ENCODE peak calls at places on chromosome 12, in ten cellular contexts. K is pancreas; Q is IMR-90; X is GM23248; S is colonic mucosa; W is Caco-2; R is CD4-positive, CD25-positive, alpha-beta regulatory T cell; J is adrenal gland; P is esophagus muscularis mucosa; U is lower lobe of right lung. L is an unnamed sample.

GRCh38 chr12:47975816-47976215 is 12.4 kb downstream of the TMEM106C start:
- DNase-seq in K (no peak), Q (no peak), X (no peak), S (no peak), W (no peak), R (no peak), J (no peak), P (no peak), U (no peak), L (no peak)

GRCh38 chr12:124398578-124399227 is 103.8 kb downstream of the RFLNA start:
- DNase-seq in K (no peak), Q (no peak), X (no peak), S (peak; percentile 57), W (no peak), R (no peak), J (no peak), P (peak; percentile 96), U (no peak), L (no peak)

GRCh38 chr12:55670213-55670730 is 33.6 kb downstream of the OR10P1 start:
- DNase-seq in K (no peak), Q (no peak), X (no peak), S (peak; percentile 51), W (peak; percentile 56), R (no peak), J (no peak), P (no peak), U (no peak), L (no peak)

GRCh38 chr12:128969480-128970055 is 116.3 kb downstream of the GLT1D1 start:
- DNase-seq in K (peak; percentile 66), Q (no peak), X (no peak), S (no peak), W (peak; percentile 55), R (no peak), J (no peak), P (no peak), U (no peak), L (no peak)

GRCh38 chr12:41604830-41605229 is 416.7 kb downstream of the PDZRN4 start:
- DNase-seq in K (no peak), Q (no peak), X (no peak), S (no peak), W (no peak), R (no peak), J (no peak), P (no peak), U (no peak), L (peak; percentile 36)

GRCh38 chr12:25824729-25825128 is 133.8 kb upstream of the RASSF8 start:
- DNase-seq in K (no peak), Q (no peak), X (no peak), S (no peak), W (no peak), R (no peak), J (no peak), P (no peak), U (no peak), L (no peak)

GRCh38 chr12:50740307-50740706 is 23.6 kb upstream of the ATF1 start:
- DNase-seq in K (no peak), Q (no peak), X (peak; percentile 63), S (no peak), W (no peak), R (no peak), J (no peak), P (no peak), U (no peak), L (no peak)

GRCh38 chr12:130054803-130055202 is 107.5 kb upstream of the FZD10 start:
- DNase-seq in K (no peak), Q (no peak), X (no peak), S (no peak), W (no peak), R (no peak), J (no peak), P (no peak), U (no peak), L (no peak)

DNA sequence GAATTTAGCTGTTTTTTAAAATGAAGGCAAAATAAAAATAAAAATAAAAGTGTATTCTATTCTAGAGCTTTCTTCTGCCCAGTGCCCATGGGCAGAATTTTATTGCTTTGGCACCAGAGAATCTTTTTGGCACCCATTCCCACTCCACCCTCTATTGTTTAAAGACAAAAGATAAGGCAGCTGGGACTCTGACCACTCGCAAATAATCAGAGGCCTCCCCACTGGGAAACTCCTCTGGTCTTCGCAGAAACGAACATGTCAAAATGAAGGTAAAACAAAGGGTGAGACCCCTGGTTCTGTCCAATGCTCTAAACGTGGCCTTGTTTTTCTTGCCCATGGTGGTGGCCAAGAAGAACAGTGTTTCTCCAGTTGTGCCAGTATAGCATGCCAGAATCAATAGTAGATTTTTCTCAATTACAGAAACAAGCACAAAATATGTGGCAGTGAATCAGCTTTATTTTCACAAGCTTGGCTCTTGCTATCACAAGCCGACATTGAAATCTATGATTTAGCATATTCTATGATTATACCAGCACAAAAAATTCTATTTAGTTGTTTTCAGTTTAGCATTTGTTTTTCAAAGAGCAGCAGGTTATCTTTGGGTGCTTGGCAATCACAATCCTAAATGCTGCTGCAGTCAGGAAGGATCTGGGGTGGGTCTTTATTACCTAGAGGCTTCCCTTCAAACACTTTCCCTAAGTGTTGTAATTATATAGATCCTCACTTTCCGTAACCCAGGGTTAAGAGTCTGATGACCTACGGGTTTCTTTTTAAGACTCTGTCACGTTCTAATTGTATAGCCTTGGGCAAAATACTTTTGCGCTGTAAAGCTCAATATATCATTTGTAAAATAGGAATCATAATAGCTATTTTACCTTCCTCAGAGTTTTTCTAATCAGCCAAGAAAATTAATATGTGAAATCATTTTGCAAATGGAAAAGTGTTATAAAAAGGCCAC is 50.5 kb downstream of the KITLG start:
- DNase-seq in K (no peak), Q (no peak), X (no peak), S (peak; percentile 33), W (no peak), R (no peak), J (no peak), P (no peak), U (no peak), L (no peak)
- H3K4me3 ChIP-seq in K (no peak overlapping the region), Q (no peak overlapping the region), X (no peak overlapping the region), S (no peak overlapping the region), W (no peak overlapping the region), R (no peak overlapping the region), J (no peak overlapping the region), P (no peak overlapping the region), U (no peak overlapping the region), L (no peak overlapping the region)

GRCh38 chr12:95337176-95337575 is 119.6 kb downstream of the VEZT start:
- DNase-seq in K (no peak), Q (peak; percentile 12), X (peak; percentile 42), S (no peak), W (no peak), R (no peak), J (no peak), P (no peak), U (no peak), L (no peak)

GRCh38 chr12:95336387-95337067 is 118.9 kb downstream of the VEZT start:
- DNase-seq in K (peak; percentile 71), Q (peak; percentile 85), X (peak; percentile 83), S (peak; percentile 56), W (peak; percentile 84), R (no peak), J (peak; percentile 75), P (no peak), U (peak; percentile 66), L (peak; percentile 26)

GRCh38 chr12:95342008-95342407 is 124.4 kb downstream of the VEZT start:
- DNase-seq in K (no peak), Q (no peak), X (no peak), S (no peak), W (no peak), R (no peak), J (no peak), P (no peak), U (no peak), L (no peak)

GRCh38 chr12:95335948-95336347 is 118.3 kb downstream of the VEZT start:
- DNase-seq in K (no peak), Q (peak; percentile 51), X (no peak), S (no peak), W (no peak), R (no peak), J (no peak), P (no peak), U (no peak), L (no peak)

GRCh38 chr12:95339086-95339788 is 121.6 kb downstream of the VEZT start:
- DNase-seq in K (no peak), Q (no peak), X (peak; percentile 25), S (no peak), W (no peak), R (no peak), J (no peak), P (no peak), U (no peak), L (no peak)
- H3K4me1 ChIP-seq in K (no peaks in the 10 kb centered on the region), Q (peaks cover 8% of the 10 kb centered on the region), X (peaks cover 33% of the 10 kb centered on the region), S (no peaks in the 10 kb centered on the region), W (peaks cover 58% of the 10 kb centered on the region), R (no peaks in the 10 kb centered on the region), J (peaks cover 10% of the 10 kb centered on the region), P (peaks cover 37% of the 10 kb centered on the region), U (peaks cover 10% of the 10 kb centered on the region), L (peaks cover 8% of the 10 kb centered on the region)

GRCh38 chr12:57619434-57620244 is 8.4 kb downstream of the ARHGEF25 start:
- DNase-seq in K (peak; percentile 74), Q (no peak), X (no peak), S (no peak), W (no peak), R (no peak), J (no peak), P (no peak), U (no peak), L (no peak)

GRCh38 chr12:57615637-57616036 is 4.4 kb downstream of the ARHGEF25 start:
- DNase-seq in K (no peak), Q (no peak), X (no peak), S (no peak), W (no peak), R (no peak), J (no peak), P (no peak), U (no peak), L (no peak)

GRCh38 chr12:57618966-57619433 is 7.8 kb downstream of the ARHGEF25 start:
- DNase-seq in K (no peak), Q (no peak), X (no peak), S (no peak), W (no peak), R (no peak), J (no peak), P (no peak), U (no peak), L (no peak)

GRCh38 chr12:57616383-57617101 is 5.3 kb downstream of the ARHGEF25 start:
- DNase-seq in K (no peak), Q (peak; percentile 62), X (peak; percentile 90), S (no peak), W (no peak), R (no peak), J (no peak), P (no peak), U (no peak), L (no peak)

DNA sequence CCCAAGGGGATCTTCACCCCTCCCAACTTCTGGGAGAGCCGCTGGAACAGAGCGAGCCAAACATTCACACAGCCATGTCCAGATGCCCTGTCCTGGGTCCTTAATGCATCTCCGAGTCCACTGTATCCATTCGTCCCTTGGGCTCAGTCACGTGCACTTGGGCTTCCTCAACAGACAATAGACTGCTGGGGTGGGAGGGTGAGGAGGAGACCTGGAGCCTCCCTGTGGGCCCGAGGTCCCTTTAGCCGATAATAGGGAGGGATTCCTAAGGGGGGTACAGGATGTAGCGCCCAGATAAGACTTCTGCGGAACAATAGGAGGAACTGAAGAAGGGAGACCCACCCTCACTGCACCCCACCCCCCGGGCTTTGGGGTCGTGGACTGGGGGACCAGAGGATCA is 6.7 kb downstream of the ARHGEF25 start:
- DNase-seq in K (no peak), Q (no peak), X (no peak), S (no peak), W (no peak), R (no peak), J (no peak), P (no peak), U (no peak), L (no peak)
- H3K36me3 ChIP-seq in K (no peaks in the 10 kb centered on the region), Q (peaks cover 36% of the 10 kb centered on the region), X (no peaks in the 10 kb centered on the region), S (no peaks in the 10 kb centered on the region), W (no peaks in the 10 kb centered on the region), R (no peaks in the 10 kb centered on the region), J (no peaks in the 10 kb centered on the region), P (peaks cover 9% of the 10 kb centered on the region), U (no peaks in the 10 kb centered on the region), L (no peaks in the 10 kb centered on the region)

DNA sequence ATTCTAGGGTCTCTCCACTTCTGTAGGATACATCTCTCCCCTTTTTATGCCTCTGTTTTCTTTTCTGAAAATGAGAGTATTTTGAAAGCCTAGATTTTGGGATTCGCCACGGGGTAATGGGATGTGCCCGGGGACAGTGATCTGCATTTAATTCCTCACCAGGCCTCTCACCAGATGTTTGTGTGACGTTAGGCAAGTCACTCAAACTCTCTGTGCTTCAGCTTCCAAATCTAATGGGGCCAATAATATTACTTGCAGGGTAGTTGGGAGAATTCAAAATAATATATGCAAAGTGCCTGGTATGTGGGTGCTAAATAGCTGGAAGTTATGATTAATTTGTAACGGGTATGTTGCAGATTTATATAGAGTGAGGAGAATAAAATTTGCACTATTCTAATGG is 78.8 kb downstream of the C12orf75 start:
- DNase-seq in K (no peak), Q (no peak), X (no peak), S (no peak), W (no peak), R (no peak), J (no peak), P (no peak), U (no peak), L (no peak)
- H3K4me3 ChIP-seq in K (no peak overlapping the region), Q (no peak overlapping the region), X (no peak overlapping the region), S (no peak overlapping the region), W (no peak overlapping the region), R (no peak overlapping the region), J (no peak overlapping the region), P (no peak overlapping the region), U (no peak overlapping the region), L (no peak overlapping the region)

L was measured in PC-9.